ENCODE peak calls at places on chromosome 1, in nine cellular contexts. K is DMS153, H is WTC11, N is cardiac septum, P is transverse colon, D is RWPE1, F is NCI-H2029, R is cardiac fibroblast, M is HCEC 1CT. L is an unnamed sample.
A peak's percentile ranks its signal among the peaks of the same experiment; 100 is the strongest.

GRCh38 chr1:212920895-212921294 is 29.4 kb upstream of the VASH2 start:
- DNase-seq in P (no peak), R (no peak), D (no peak), F (no peak), N (no peak), K (no peak), H (peak; percentile 20), M (no peak), L (no peak)

GRCh38 chr1:97918961-97919360 is 1.9 kb downstream of the DPYD start:
- DNase-seq in K (no peak), M (peak; percentile 24), H (no peak), R (no peak), D (no peak), P (no peak), N (no peak), F (no peak), L (no peak)

GRCh38 chr1:171635661-171636060 is 13.6 kb downstream of the MYOCOS start:
- DNase-seq in H (no peak), K (no peak), P (no peak), N (no peak), M (no peak), F (no peak), R (no peak), D (no peak), L (no peak)

GRCh38 chr1:198267921-198268320 is 111.1 kb downstream of the NEK7 start:
- DNase-seq in K (no peak), P (no peak), D (peak; percentile 18), H (no peak), F (no peak), R (peak; percentile 88), N (no peak), M (peak; percentile 77), L (no peak)

GRCh38 chr1:113190930-113191329 is 117.9 kb downstream of the LRIG2 start:
- DNase-seq in F (no peak), K (no peak), H (no peak), D (no peak), M (no peak), P (no peak), N (no peak), R (no peak), L (no peak)

GRCh38 chr1:64892576-64893573 is 73.5 kb downstream of the JAK1 start:
- DNase-seq in N (no peak), R (peak; percentile 62), K (no peak), D (no peak), P (no peak), F (no peak), M (peak; percentile 9), H (no peak), L (no peak)

GRCh38 chr1:115682792-115683191 is 41.0 kb downstream of the VANGL1 start:
- DNase-seq in H (no peak), K (no peak), R (no peak), F (no peak), P (no peak), N (no peak), D (no peak), M (no peak), L (no peak)

GRCh38 chr1:6148497-6149241 is 31.5 kb downstream of the CHD5 start:
- DNase-seq in P (peak; percentile 64), D (peak; percentile 90), N (no peak), H (peak; percentile 91), F (peak; percentile 61), K (peak; percentile 24), M (no peak), R (peak; percentile 26), L (peak; percentile 16)

GRCh38 chr1:190747643-190748186 is 270.1 kb upstream of the BRINP3 start:
- DNase-seq in M (no peak), H (no peak), K (no peak), D (no peak), N (no peak), P (no peak), R (peak; percentile 58), F (no peak), L (no peak)

GRCh38 chr1:208253177-208253576 is 9.0 kb upstream of the PLXNA2 start:
- DNase-seq in R (no peak), N (no peak), M (no peak), K (no peak), D (no peak), F (no peak), H (no peak), P (no peak), L (no peak)

GRCh38 chr1:168400139-168400538 is 119.5 kb downstream of the TBX19 start:
- DNase-seq in P (no peak), M (no peak), H (no peak), D (no peak), F (no peak), R (no peak), K (no peak), N (no peak), L (no peak)

GRCh38 chr1:161098161-161099068 is at the start of gene KLHDC9:
- DNase-seq in K (peak; percentile 94), P (peak; percentile 91), H (peak; percentile 91), R (peak; percentile 78), M (peak; percentile 61), F (peak; percentile 70), N (peak; percentile 83), D (peak; percentile 82), L (no peak)

GRCh38 chr1:147598631-147599361 is 57.5 kb downstream of the BCL9 start:
- DNase-seq in P (peak; percentile 49), M (no peak), N (peak; percentile 80), D (no peak), K (no peak), R (peak; percentile 9), H (peak; percentile 63), F (no peak), L (peak; percentile 38)

GRCh38 chr1:164950453-164951052 is 391.6 kb downstream of the PBX1 start:
- DNase-seq in N (no peak), M (no peak), R (no peak), D (no peak), P (no peak), F (no peak), H (no peak), K (no peak), L (no peak)

L was measured in lower leg skin.